ENCODE peak calls at places on chromosomes 3 and 15, in seven cellular contexts. M is upper lobe of right lung, Y is AG04450, B is uterus, E is endodermal cell, F is fibroblast of lung, K is lower lobe of right lung. L is an unnamed sample. For H3K27me3, the result is how much of the 10 kb centered on the place peaks cover.

GRCh38 chr3:114446605-114447004 is 152.8 kb downstream of the TIGIT start:
- DNase-seq in E (no peak), B (peak), M (no peak), F (no peak), Y (no peak), K (no peak), L (no peak)

GRCh38 chr3:152121292-152121654 is 147.5 kb upstream of the MBNL1 start:
- DNase-seq in E (no peak), K (no peak), F (peak), B (no peak), Y (peak), M (no peak), L (no peak)

GRCh38 chr15:76330281-76330680 is 6.3 kb upstream of the ISL2 start:
- DNase-seq in M (no peak), E (peak), B (no peak), F (peak), Y (no peak), K (no peak), L (no peak)

GRCh38 chr3:47646362-47646761 is 67.7 kb upstream of the CSPG5 start:
- DNase-seq in B (peak), E (no peak), K (no peak), F (no peak), Y (peak), M (no peak), L (no peak)

GRCh38 chr3:105806361-105806760 is 62.5 kb downstream of the CBLB start:
- DNase-seq in Y (no peak), M (no peak), F (peak), E (no peak), K (no peak), B (no peak), L (no peak)

GRCh38 chr3:126934149-126934548 is 48.8 kb upstream of the PLXNA1 start:
- DNase-seq in E (peak), K (no peak), B (no peak), F (peak), Y (no peak), M (no peak), L (peak)

GRCh38 chr15:77702211-77702957 is 69.7 kb upstream of the LINGO1 start:
- DNase-seq in K (no peak), Y (no peak), M (no peak), F (peak), B (no peak), E (peak), L (peak)

GRCh38 chr15:57297163-57297593 is 79.1 kb upstream of the CGNL1 start:
- DNase-seq in Y (no peak), M (no peak), F (no peak), B (no peak), E (no peak), K (no peak), L (no peak)

GRCh38 chr3:101973163-101973505 is 123.8 kb downstream of the NFKBIZ start:
- DNase-seq in B (no peak), E (no peak), F (no peak), Y (no peak), K (no peak), M (no peak), L (no peak)

GRCh38 chr15:42704492-42704926 is 32.4 kb downstream of the CDAN1 start:
- DNase-seq in B (peak), Y (peak), F (peak), K (no peak), M (peak), E (peak), L (peak)

GRCh38 chr15:88982946-88983342 is 69.8 kb upstream of the MFGE8 start:
- DNase-seq in K (no peak), F (no peak), M (no peak), E (peak), B (no peak), Y (no peak), L (no peak)

GRCh38 chr3:67489816-67490215 is 164.6 kb downstream of the SUCLG2 start:
- DNase-seq in B (no peak), E (no peak), M (no peak), F (peak), Y (peak), K (no peak), L (no peak)

GRCh38 chr15:88166330-88166993 is 90.1 kb downstream of the NTRK3 start:
- DNase-seq in K (no peak), B (no peak), Y (no peak), F (peak), E (peak), M (no peak), L (no peak)

GRCh38 chr3:186097663-186098451 is 11.0 kb downstream of the ETV5 start:
- DNase-seq in B (no peak), Y (no peak), M (peak), E (peak), F (peak), K (peak), L (peak)

GRCh38 chr3:174949523-174949922 is 90.4 kb downstream of the NAALADL2 start:
- DNase-seq in K (no peak), M (no peak), Y (peak), B (no peak), F (peak), E (no peak), L (peak)

GRCh38 chr15:62453356-62453755 is 288.3 kb upstream of the C2CD4B start:
- DNase-seq in K (no peak), F (no peak), M (no peak), Y (no peak), E (no peak), B (no peak), L (no peak)

GRCh38 chr3:44237665-44238064 is 4.0 kb upstream of the TOPAZ1 start:
- DNase-seq in Y (no peak), K (no peak), B (no peak), E (peak), F (no peak), M (no peak), L (no peak)

GRCh38 chr3:19229086-19229485 is 80.8 kb downstream of the KCNH8 start:
- DNase-seq in K (no peak), M (no peak), Y (no peak), B (no peak), E (no peak), F (no peak), L (no peak)

GRCh38 chr15:78921517-78921916 is 23.3 kb downstream of the CTSH start:
- DNase-seq in E (no peak), F (no peak), B (no peak), M (no peak), K (no peak), Y (no peak), L (no peak)
- H3K27ac ChIP-seq in E (no peak), F (no peak), B (no peak), M (no peak), K (no peak), Y (no peak), L (no peak)

DNA sequence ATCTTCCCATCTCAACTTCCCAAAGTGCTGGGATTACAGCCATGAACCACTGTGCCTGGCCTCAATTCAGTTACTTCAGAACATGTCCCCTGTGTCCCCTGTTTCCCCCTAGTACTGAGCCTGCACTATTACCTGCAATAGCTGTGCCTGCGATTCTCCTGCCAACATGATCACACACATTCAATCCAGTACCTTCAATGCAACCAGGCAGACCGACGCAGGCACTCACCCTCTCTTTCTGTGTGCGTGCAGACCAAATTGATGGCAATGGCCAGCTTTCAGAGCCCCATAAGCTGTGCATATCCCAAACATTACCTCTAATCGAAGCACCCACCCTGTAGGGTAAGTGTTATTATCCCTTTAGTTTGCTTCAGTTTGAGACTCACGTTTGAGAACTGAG is 73.0 kb upstream of the EPHB3 start:
- DNase-seq in Y (no peak), M (no peak), K (no peak), B (no peak), F (no peak), E (no peak), L (no peak)
- H3K27me3 ChIP-seq in Y (half or more), M (under half), K (under half), B (under half), F (under half), E (under half), L (under half)

GRCh38 chr15:90414408-90415028 is 26.5 kb downstream of the IQGAP1 start:
- DNase-seq in M (no peak), F (peak), E (no peak), K (no peak), B (no peak), Y (no peak), L (peak)
- H3K27ac ChIP-seq in M (peak), F (peak), E (no peak), K (peak), B (peak), Y (peak), L (peak)

DNA sequence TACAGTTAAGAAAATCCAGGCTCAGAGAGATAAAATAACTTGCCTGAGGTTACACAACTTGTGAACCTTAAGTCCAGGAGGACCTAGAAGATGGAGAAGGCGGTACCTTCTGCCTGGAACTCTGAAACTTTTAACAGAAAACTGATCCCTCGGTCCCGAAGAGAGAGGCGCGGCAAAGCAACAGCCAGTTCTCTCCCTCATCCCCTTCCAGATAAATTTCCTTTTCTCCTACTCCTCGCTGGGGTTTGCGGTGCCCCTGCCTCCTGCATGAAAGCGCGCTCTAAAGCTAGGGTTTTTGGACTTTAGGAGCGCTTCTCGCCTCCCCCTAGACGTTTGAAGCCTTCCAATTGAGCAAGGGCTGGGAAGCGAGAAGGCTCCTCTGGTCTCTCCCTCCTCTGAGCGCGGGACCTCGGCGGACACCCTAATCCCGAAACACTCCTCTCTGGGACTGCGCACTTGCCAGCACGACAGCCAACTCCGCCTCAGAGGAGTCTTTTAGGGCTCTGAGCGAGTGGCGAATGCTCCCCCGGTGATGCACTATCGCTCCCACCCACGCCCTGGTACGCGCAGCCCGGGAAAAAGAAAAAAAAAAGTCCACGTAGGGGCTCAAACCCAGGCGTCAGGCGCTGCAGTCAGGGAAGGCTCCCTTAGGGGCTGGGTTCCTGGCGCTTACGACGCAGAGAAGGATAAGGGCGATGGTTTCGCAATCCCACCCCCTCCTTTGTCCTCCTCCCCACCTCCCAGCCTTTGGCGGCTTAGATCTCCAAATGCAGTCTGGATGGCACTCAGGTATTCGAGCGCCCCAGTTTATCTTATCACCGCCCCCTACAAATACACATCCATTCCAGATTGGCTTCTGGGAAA is 7.9 kb upstream of the EOMES start:
- DNase-seq in F (no peak), M (no peak), K (no peak), B (no peak), Y (no peak), E (peak), L (no peak)
- H3K27me3 ChIP-seq in F (half or more), M (half or more), K (half or more), B (under half), Y (half or more), E (half or more), L (half or more)

DNA sequence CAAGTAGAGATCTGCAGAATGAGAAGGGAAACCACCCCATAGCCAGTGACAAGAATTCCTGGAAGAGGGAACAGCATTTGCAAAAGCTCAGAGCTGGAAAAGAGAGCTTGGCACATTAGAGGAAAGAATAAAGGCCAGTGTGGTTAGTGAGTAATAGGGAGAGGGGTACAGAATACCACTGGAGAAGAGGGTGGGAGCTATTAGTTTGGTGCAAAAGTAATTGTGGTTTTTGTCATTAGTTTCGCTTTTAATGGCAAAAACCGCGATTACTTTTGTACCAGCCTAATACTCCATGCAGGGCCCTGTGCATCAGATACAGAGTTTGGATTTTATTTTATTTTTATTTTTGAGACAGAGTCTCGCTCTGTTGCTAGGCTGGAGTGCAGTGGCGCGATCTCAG is 9.8 kb downstream of the SLC24A1 start:
- DNase-seq in Y (no peak), B (no peak), K (no peak), E (no peak), F (no peak), M (no peak), L (no peak)
- H3K27ac ChIP-seq in Y (no peak), B (no peak), K (no peak), E (no peak), F (no peak), M (no peak), L (no peak)

DNA sequence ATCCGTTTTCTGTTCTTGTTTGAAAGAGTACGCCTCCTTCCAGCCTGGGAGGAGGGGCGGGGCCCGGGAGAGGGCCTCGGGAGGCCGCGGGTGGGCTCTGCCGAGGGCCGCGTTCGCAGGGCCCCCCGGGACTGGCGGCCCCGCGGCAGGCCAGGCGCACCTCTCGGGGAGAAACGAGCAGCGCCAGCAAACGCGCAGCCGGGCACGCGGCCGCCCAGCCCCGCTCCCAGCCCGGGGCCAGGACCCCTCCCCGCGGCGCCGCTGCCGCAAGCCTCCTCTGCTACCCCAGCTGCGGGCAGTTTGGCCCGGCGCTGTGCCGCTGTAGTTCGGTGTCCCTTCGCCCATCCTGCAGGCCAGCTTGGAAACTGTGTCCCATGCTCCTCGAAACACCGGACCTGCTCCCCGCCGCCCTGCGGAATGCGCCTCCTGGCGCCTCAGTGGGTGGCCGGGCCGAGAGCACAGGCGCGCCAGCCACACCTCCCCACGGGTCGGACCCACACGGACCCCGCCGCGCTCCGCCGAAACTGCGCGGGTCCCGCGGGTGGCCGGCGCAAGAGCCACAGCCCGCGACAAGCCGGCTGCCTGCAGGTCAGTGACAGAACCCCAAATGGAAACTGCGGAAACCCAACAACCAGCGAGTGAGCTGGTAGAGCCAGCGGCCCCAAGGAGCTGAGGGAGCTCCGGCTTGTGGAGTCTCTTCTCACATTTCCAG is 2.2 kb downstream of the OCA2 start:
- DNase-seq in M (no peak), B (no peak), K (no peak), E (peak), F (peak), Y (no peak), L (no peak)
- H3K27me3 ChIP-seq in M (under half), B (under half), K (under half), E (half or more), F (under half), Y (half or more), L (under half)

GRCh38 chr3:40308725-40309438 is 625 bp upstream of the EIF1B start:
- DNase-seq in M (no peak), E (no peak), F (no peak), K (no peak), Y (no peak), B (no peak), L (no peak)

GRCh38 chr3:40309925-40310635 is 573 bp downstream of the EIF1B start:
- DNase-seq in M (peak), Y (no peak), E (peak), B (peak), F (peak), K (no peak), L (no peak)

GRCh38 chr3:40312661-40313226 is 3.2 kb downstream of the EIF1B start:
- DNase-seq in B (no peak), M (no peak), K (no peak), Y (no peak), F (peak), E (no peak), L (no peak)

GRCh38 chr3:40309439-40309924 is at the start of gene EIF1B:
- DNase-seq in Y (peak), F (peak), M (peak), B (peak), E (peak), K (peak), L (peak)

GRCh38 chr3:40310690-40311089 is 1.2 kb downstream of the EIF1B start:
- DNase-seq in B (no peak), E (no peak), M (no peak), K (no peak), Y (no peak), F (peak), L (no peak)
- H3K27ac ChIP-seq in B (peak), E (peak), M (peak), K (peak), Y (no peak), F (peak), L (peak)

GRCh38 chr3:195715134-195715533 is 5.6 kb upstream of the MUC20 start:
- DNase-seq in M (no peak), F (no peak), Y (no peak), B (no peak), E (no peak), K (no peak), L (no peak)
- H3K27me3 ChIP-seq in M (under half), F (under half), Y (under half), B (under half), E (under half), K (under half), L (under half)